ENCODE peak calls at places on chromosomes 5 and 9, in seven cellular contexts. One of them, this sample, is unnamed.

GRCh38 chr5:25863811-25864210 is 1174.6 kb downstream of the CDH9 start:
- DNase-seq in WTC11: no peak
- DNase-seq in HCT116: no peak
- DNase-seq in HepG2: no peak
- DNase-seq in GM12878: no peak
- DNase-seq in K562: no peak
- DNase-seq in H1: no peak
- DNase-seq in this sample: no peak

GRCh38 chr5:123558762-123559433 is 46.9 kb downstream of the CSNK1G3 start:
- DNase-seq in WTC11: no peak
- DNase-seq in HCT116: no peak
- DNase-seq in HepG2: no peak
- DNase-seq in GM12878: no peak
- DNase-seq in K562: no peak
- DNase-seq in H1: no peak
- DNase-seq in this sample: no peak

GRCh38 chr5:135600971-135601381 is 22.2 kb upstream of the CXCL14 start:
- DNase-seq in WTC11: no peak
- DNase-seq in HCT116: no peak
- DNase-seq in HepG2: no peak
- DNase-seq in GM12878: no peak
- DNase-seq in K562: peak
- DNase-seq in H1: peak
- DNase-seq in this sample: no peak

GRCh38 chr5:154923441-154924430 is 14.3 kb downstream of the GEMIN5 start:
- DNase-seq in WTC11: no peak
- DNase-seq in HCT116: no peak
- DNase-seq in HepG2: no peak
- DNase-seq in GM12878: no peak
- DNase-seq in K562: no peak
- DNase-seq in H1: no peak
- DNase-seq in this sample: no peak

GRCh38 chr5:42583322-42583721 is 160.1 kb downstream of the GHR start:
- DNase-seq in WTC11: peak
- DNase-seq in HCT116: peak
- DNase-seq in HepG2: peak
- DNase-seq in GM12878: peak
- DNase-seq in K562: peak
- DNase-seq in H1: peak
- DNase-seq in this sample: peak

GRCh38 chr5:151239237-151239861 is 13.6 kb upstream of the GM2A start:
- DNase-seq in WTC11: peak
- DNase-seq in HCT116: peak
- DNase-seq in HepG2: peak
- DNase-seq in GM12878: no peak
- DNase-seq in K562: peak
- DNase-seq in H1: peak
- DNase-seq in this sample: peak

GRCh38 chr5:67089200-67089725 is 107.3 kb downstream of the CD180 start:
- DNase-seq in WTC11: no peak
- DNase-seq in HCT116: no peak
- DNase-seq in HepG2: no peak
- DNase-seq in GM12878: no peak
- DNase-seq in K562: no peak
- DNase-seq in H1: no peak
- DNase-seq in this sample: no peak

GRCh38 chr5:170917113-170917512 is 55.3 kb downstream of the RANBP17 start:
- DNase-seq in WTC11: no peak
- DNase-seq in HCT116: no peak
- DNase-seq in HepG2: no peak
- DNase-seq in GM12878: no peak
- DNase-seq in K562: no peak
- DNase-seq in H1: no peak
- DNase-seq in this sample: no peak

GRCh38 chr5:88250010-88250409 is 18.6 kb downstream of the TMEM161B start:
- DNase-seq in WTC11: no peak
- DNase-seq in HCT116: no peak
- DNase-seq in HepG2: no peak
- DNase-seq in GM12878: no peak
- DNase-seq in K562: no peak
- DNase-seq in H1: no peak
- DNase-seq in this sample: no peak

GRCh38 chr5:76397200-76397599 is 5.9 kb upstream of the IQGAP2 start:
- DNase-seq in WTC11: no peak
- DNase-seq in HCT116: no peak
- DNase-seq in HepG2: no peak
- DNase-seq in GM12878: no peak
- DNase-seq in K562: no peak
- DNase-seq in H1: no peak
- DNase-seq in this sample: no peak

GRCh38 chr9:88396836-88397577 is 8.8 kb downstream of the SPIN1 start:
- DNase-seq in WTC11: no peak
- DNase-seq in HCT116: no peak
- DNase-seq in HepG2: no peak
- DNase-seq in GM12878: no peak
- DNase-seq in K562: no peak
- DNase-seq in H1: peak
- DNase-seq in this sample: no peak

GRCh38 chr5:165705960-165706359 is 2200.5 kb downstream of the MAT2B start:
- DNase-seq in WTC11: no peak
- DNase-seq in HCT116: no peak
- DNase-seq in HepG2: no peak
- DNase-seq in GM12878: no peak
- DNase-seq in K562: no peak
- DNase-seq in H1: no peak
- DNase-seq in this sample: no peak

DNA sequence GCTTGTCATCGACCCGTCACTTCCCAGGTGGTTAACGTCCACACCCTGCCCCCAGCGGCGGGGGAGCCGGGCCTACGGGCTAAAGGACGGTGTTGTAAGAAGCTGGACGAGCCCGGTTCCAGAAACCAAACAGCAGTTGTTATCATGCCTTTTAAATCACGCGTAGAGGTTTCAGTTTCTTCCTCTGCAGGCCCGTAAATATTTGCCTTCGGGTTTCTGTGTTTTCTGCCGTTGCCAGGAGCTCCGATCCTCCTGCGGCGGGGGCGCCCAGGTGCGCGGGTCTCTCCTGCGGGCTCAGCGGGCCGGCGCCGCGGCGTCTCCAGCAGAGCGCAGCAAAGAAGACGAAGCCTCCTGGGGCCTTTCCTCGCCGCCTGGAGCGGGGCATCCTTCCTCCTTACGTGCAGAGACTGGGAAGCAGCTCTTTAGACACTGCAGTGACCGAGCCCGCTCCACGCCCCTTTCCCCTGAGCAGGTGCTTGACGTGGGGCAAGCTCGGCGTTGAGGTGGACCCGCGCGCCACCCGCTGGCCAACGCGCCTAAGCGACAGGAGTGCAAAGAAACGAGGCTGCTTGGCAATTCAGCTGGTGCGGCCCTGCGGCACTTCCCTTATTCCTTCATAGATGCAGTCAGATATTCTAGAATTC is 21.8 kb upstream of the TTC1 start:
- DNase-seq in WTC11: peak
- DNase-seq in HCT116: peak
- DNase-seq in HepG2: peak
- DNase-seq in GM12878: peak
- DNase-seq in K562: peak
- DNase-seq in H1: peak
- DNase-seq in this sample: peak
- TF ChIP-seq SP1 in WTC11: peak
- TF ChIP-seq SP1 in HCT116: no peak
- TF ChIP-seq SP1 in HepG2: no peak
- TF ChIP-seq SP1 in GM12878: no peak
- TF ChIP-seq SP1 in K562: no peak
- TF ChIP-seq SP1 in H1: no peak
- TF ChIP-seq SP1 in this sample: no peak

DNA sequence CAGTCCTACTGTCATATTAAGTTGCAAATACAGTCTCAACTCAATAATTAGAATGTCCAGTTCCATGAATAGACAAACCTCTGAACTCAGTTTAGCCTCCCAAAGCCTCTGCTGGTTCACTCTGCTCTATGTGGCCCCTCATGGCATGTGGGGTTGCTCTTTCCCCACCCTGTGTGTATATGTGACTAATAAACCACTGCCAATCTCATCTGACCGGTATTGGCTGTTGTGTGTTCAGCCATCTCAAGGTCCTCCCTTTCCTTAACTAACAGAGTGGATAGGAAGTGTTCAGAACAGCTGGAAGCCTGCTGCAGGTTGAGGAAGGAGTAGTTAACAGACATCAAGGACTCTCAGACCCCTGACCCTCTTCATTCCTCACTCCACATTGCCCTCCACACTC is 55.3 kb downstream of the IL33 start:
- DNase-seq in WTC11: no peak
- DNase-seq in HCT116: no peak
- DNase-seq in HepG2: no peak
- DNase-seq in GM12878: no peak
- DNase-seq in K562: no peak
- DNase-seq in H1: no peak
- DNase-seq in this sample: no peak
- TF ChIP-seq SP1 in WTC11: no peak
- TF ChIP-seq SP1 in HCT116: no peak
- TF ChIP-seq SP1 in HepG2: no peak
- TF ChIP-seq SP1 in GM12878: no peak
- TF ChIP-seq SP1 in K562: no peak
- TF ChIP-seq SP1 in H1: no peak
- TF ChIP-seq SP1 in this sample: no peak

GRCh38 chr5:40334242-40334635 is 345.5 kb upstream of the PTGER4 start:
- DNase-seq in WTC11: no peak
- DNase-seq in HCT116: no peak
- DNase-seq in HepG2: no peak
- DNase-seq in GM12878: no peak
- DNase-seq in K562: no peak
- DNase-seq in H1: no peak
- DNase-seq in this sample: no peak

GRCh38 chr5:40332945-40333344 is 346.8 kb upstream of the PTGER4 start:
- DNase-seq in WTC11: no peak
- DNase-seq in HCT116: no peak
- DNase-seq in HepG2: no peak
- DNase-seq in GM12878: no peak
- DNase-seq in K562: no peak
- DNase-seq in H1: no peak
- DNase-seq in this sample: no peak

DNA sequence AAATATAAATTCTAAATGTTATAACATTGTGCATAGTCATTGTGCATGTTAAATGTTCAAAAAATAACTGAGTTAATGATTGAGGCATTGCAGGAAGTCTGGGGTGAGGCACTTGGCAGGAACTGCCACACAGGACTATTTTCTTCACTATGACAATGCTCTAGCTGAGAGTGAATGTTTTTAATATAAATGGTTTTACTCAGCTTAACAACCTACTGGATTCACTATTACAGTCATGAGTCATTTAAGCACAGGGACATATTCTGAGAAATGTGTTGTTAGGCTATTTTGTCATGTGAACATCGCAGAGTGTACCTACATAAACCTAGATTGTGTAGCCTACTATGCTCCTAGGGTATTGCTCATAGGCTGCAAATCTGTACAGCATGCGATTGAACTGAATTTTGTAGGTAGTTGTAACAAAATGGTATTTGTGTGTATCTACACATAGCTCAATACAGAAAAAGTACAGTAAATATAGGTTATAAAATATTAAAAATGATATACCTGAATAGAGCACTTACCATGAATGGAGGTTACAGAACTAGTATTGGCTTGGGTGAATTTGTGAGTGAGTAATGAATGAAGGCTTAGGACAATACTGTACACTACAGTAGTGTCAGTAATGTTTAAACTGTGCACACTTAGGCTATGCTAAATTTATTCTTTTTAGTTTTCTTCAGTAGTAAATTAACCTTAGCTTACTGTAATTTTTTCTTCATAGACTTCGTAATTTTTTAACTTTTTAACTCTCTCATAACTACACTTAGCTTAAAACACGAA is 346.1 kb upstream of the PTGER4 start:
- DNase-seq in WTC11: no peak
- DNase-seq in HCT116: no peak
- DNase-seq in HepG2: no peak
- DNase-seq in GM12878: no peak
- DNase-seq in K562: no peak
- DNase-seq in H1: no peak
- DNase-seq in this sample: no peak
- TF ChIP-seq SP1 in WTC11: no peak
- TF ChIP-seq SP1 in HCT116: no peak
- TF ChIP-seq SP1 in HepG2: no peak
- TF ChIP-seq SP1 in GM12878: no peak
- TF ChIP-seq SP1 in K562: no peak
- TF ChIP-seq SP1 in H1: no peak
- TF ChIP-seq SP1 in this sample: no peak

GRCh38 chr9:129344623-129345495 is 166.8 kb upstream of the IER5L start:
- DNase-seq in WTC11: no peak
- DNase-seq in HCT116: no peak
- DNase-seq in HepG2: peak
- DNase-seq in GM12878: no peak
- DNase-seq in K562: no peak
- DNase-seq in H1: no peak
- DNase-seq in this sample: no peak

GRCh38 chr9:129349571-129349947 is 171.5 kb upstream of the IER5L start:
- DNase-seq in WTC11: no peak
- DNase-seq in HCT116: no peak
- DNase-seq in HepG2: no peak
- DNase-seq in GM12878: no peak
- DNase-seq in K562: no peak
- DNase-seq in H1: no peak
- DNase-seq in this sample: no peak

GRCh38 chr9:129346046-129346445 is 168.0 kb upstream of the IER5L start:
- DNase-seq in WTC11: no peak
- DNase-seq in HCT116: no peak
- DNase-seq in HepG2: no peak
- DNase-seq in GM12878: no peak
- DNase-seq in K562: no peak
- DNase-seq in H1: no peak
- DNase-seq in this sample: no peak

GRCh38 chr9:129348890-129349570 is 171.0 kb upstream of the IER5L start:
- DNase-seq in WTC11: no peak
- DNase-seq in HCT116: no peak
- DNase-seq in HepG2: no peak
- DNase-seq in GM12878: no peak
- DNase-seq in K562: no peak
- DNase-seq in H1: no peak
- DNase-seq in this sample: no peak

DNA sequence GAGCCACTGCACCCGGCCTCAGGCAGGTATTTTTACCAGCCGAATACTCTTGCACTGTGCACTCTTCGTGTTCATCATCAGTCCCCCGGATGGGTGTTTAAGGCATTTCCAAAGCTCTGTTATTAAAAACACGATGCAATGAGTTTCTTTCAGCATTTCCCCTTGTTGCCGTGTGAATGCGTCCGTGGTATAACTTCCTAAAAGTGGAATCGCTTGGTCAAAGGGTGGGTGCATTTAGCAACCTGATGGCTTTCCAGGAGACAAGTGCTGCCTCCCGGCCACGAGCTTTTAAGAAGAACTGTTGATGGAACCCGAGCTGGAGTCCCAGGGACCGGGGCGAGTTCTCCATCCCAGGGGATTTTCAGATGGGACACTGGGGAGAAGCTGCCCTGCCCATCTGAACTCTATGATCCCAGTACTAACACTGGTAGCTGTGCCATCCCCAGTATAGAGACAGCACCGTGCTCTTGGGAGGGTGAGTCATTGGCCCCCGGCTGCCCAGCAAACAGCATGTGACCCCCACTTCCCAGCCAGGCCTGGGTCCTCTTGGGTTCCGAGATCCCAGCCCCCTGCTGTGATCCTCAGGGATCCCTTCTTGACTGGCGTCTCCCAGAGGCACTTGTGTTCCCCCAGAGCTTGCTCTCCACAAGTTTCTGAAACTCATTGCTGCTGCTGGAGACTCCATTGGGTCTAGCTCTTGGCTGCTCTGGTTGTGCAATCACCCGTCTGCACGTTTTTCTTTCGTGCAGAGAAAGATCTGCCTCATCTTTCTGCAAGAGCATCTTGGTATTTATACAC is 169.5 kb upstream of the IER5L start:
- DNase-seq in WTC11: no peak
- DNase-seq in HCT116: no peak
- DNase-seq in HepG2: no peak
- DNase-seq in GM12878: no peak
- DNase-seq in K562: no peak
- DNase-seq in H1: no peak
- DNase-seq in this sample: no peak
- TF ChIP-seq SP1 in WTC11: no peak
- TF ChIP-seq SP1 in HCT116: no peak
- TF ChIP-seq SP1 in HepG2: no peak
- TF ChIP-seq SP1 in GM12878: no peak
- TF ChIP-seq SP1 in K562: no peak
- TF ChIP-seq SP1 in H1: no peak
- TF ChIP-seq SP1 in this sample: no peak

This sample was measured in HEK293T.